ENCODE peak calls at places on chromosomes 13 and 19, in eight cellular contexts. One of them, this sample, is unnamed.

GRCh38 chr19:45958763-45959516 is 14.7 kb downstream of the NOVA2 start:
- DNase-seq in GM23338: no peak
- DNase-seq in AG10803: no peak
- DNase-seq in coronary artery: no peak
- DNase-seq in cardiac fibroblast: peak; percentile 48
- DNase-seq in fibroblast of mammary gland: no peak
- DNase-seq in IMR-90: no peak
- DNase-seq in pancreas: no peak
- DNase-seq in this sample: no peak

GRCh38 chr19:46898731-46899130 is 37.9 kb downstream of the ARHGAP35 start:
- DNase-seq in GM23338: peak; percentile 33
- DNase-seq in AG10803: peak; percentile 61
- DNase-seq in coronary artery: no peak
- DNase-seq in cardiac fibroblast: peak; percentile 69
- DNase-seq in fibroblast of mammary gland: peak; percentile 78
- DNase-seq in IMR-90: peak; percentile 76
- DNase-seq in pancreas: no peak
- DNase-seq in this sample: no peak

GRCh38 chr19:32652893-32653625 is 21.9 kb downstream of the ANKRD27 start:
- DNase-seq in GM23338: no peak
- DNase-seq in AG10803: peak; percentile 40
- DNase-seq in coronary artery: no peak
- DNase-seq in cardiac fibroblast: peak; percentile 15
- DNase-seq in fibroblast of mammary gland: peak; percentile 61
- DNase-seq in IMR-90: peak; percentile 81
- DNase-seq in pancreas: peak; percentile 89
- DNase-seq in this sample: no peak

GRCh38 chr19:34963531-34964406 is at the start of gene ZNF792:
- DNase-seq in GM23338: peak; percentile 88
- DNase-seq in AG10803: peak; percentile 26
- DNase-seq in coronary artery: no peak
- DNase-seq in cardiac fibroblast: peak; percentile 42
- DNase-seq in fibroblast of mammary gland: peak; percentile 18
- DNase-seq in IMR-90: peak; percentile 34
- DNase-seq in pancreas: peak; percentile 88
- DNase-seq in this sample: peak; percentile 11

GRCh38 chr13:23570099-23570926 is at the start of gene TNFRSF19:
- DNase-seq in GM23338: peak; percentile 26
- DNase-seq in AG10803: peak; percentile 88
- DNase-seq in coronary artery: no peak
- DNase-seq in cardiac fibroblast: peak; percentile 65
- DNase-seq in fibroblast of mammary gland: peak; percentile 86
- DNase-seq in IMR-90: peak; percentile 91
- DNase-seq in pancreas: no peak
- DNase-seq in this sample: no peak

GRCh38 chr13:38685974-38686571 is 804 bp upstream of the FREM2 start:
- DNase-seq in GM23338: peak; percentile 85
- DNase-seq in AG10803: no peak
- DNase-seq in coronary artery: no peak
- DNase-seq in cardiac fibroblast: peak; percentile 19
- DNase-seq in fibroblast of mammary gland: peak; percentile 19
- DNase-seq in IMR-90: no peak
- DNase-seq in pancreas: no peak
- DNase-seq in this sample: no peak

GRCh38 chr19:13095393-13095784 is 7.3 kb downstream of the LYL1 start:
- DNase-seq in GM23338: peak; percentile 85
- DNase-seq in AG10803: no peak
- DNase-seq in coronary artery: no peak
- DNase-seq in cardiac fibroblast: no peak
- DNase-seq in fibroblast of mammary gland: no peak
- DNase-seq in IMR-90: no peak
- DNase-seq in pancreas: no peak
- DNase-seq in this sample: no peak

GRCh38 chr19:30069535-30070197 is 127.6 kb downstream of the URI1 start:
- DNase-seq in GM23338: no peak
- DNase-seq in AG10803: no peak
- DNase-seq in coronary artery: peak; percentile 33
- DNase-seq in cardiac fibroblast: no peak
- DNase-seq in fibroblast of mammary gland: no peak
- DNase-seq in IMR-90: no peak
- DNase-seq in pancreas: no peak
- DNase-seq in this sample: no peak

GRCh38 chr13:50576156-50576555 is 267.3 kb downstream of the DLEU7 start:
- DNase-seq in GM23338: no peak
- DNase-seq in AG10803: peak; percentile 20
- DNase-seq in coronary artery: no peak
- DNase-seq in cardiac fibroblast: no peak
- DNase-seq in fibroblast of mammary gland: no peak
- DNase-seq in IMR-90: no peak
- DNase-seq in pancreas: peak; percentile 92
- DNase-seq in this sample: no peak

GRCh38 chr13:27919934-27920676 is at the start of gene PDX1:
- DNase-seq in GM23338: peak; percentile 83
- DNase-seq in AG10803: peak; percentile 1
- DNase-seq in coronary artery: no peak
- DNase-seq in cardiac fibroblast: no peak
- DNase-seq in fibroblast of mammary gland: no peak
- DNase-seq in IMR-90: no peak
- DNase-seq in pancreas: peak; percentile 95
- DNase-seq in this sample: no peak

GRCh38 chr13:48403151-48403631 is 9.7 kb downstream of the LPAR6 start:
- DNase-seq in GM23338: no peak
- DNase-seq in AG10803: peak; percentile 37
- DNase-seq in coronary artery: no peak
- DNase-seq in cardiac fibroblast: peak; percentile 53
- DNase-seq in fibroblast of mammary gland: peak; percentile 45
- DNase-seq in IMR-90: peak; percentile 18
- DNase-seq in pancreas: no peak
- DNase-seq in this sample: no peak

GRCh38 chr19:19539738-19540703 is 2.0 kb downstream of the CILP2 start:
- DNase-seq in GM23338: peak; percentile 98
- DNase-seq in AG10803: peak; percentile 57
- DNase-seq in coronary artery: no peak
- DNase-seq in cardiac fibroblast: peak; percentile 50
- DNase-seq in fibroblast of mammary gland: peak; percentile 63
- DNase-seq in IMR-90: peak; percentile 46
- DNase-seq in pancreas: peak; percentile 77
- DNase-seq in this sample: peak; percentile 67

GRCh38 chr19:2478324-2478755 is 2.4 kb downstream of the GADD45B start:
- DNase-seq in GM23338: peak; percentile 78
- DNase-seq in AG10803: peak; percentile 79
- DNase-seq in coronary artery: no peak
- DNase-seq in cardiac fibroblast: peak; percentile 72
- DNase-seq in fibroblast of mammary gland: peak; percentile 72
- DNase-seq in IMR-90: peak; percentile 64
- DNase-seq in pancreas: peak; percentile 87
- DNase-seq in this sample: peak; percentile 52

GRCh38 chr13:26956532-26957142 is 196.1 kb upstream of the GPR12 start:
- DNase-seq in GM23338: no peak
- DNase-seq in AG10803: no peak
- DNase-seq in coronary artery: no peak
- DNase-seq in cardiac fibroblast: no peak
- DNase-seq in fibroblast of mammary gland: no peak
- DNase-seq in IMR-90: no peak
- DNase-seq in pancreas: no peak
- DNase-seq in this sample: no peak

GRCh38 chr19:7545904-7546303 is 10.4 kb downstream of the PNPLA6 start:
- DNase-seq in GM23338: no peak
- DNase-seq in AG10803: no peak
- DNase-seq in coronary artery: no peak
- DNase-seq in cardiac fibroblast: no peak
- DNase-seq in fibroblast of mammary gland: no peak
- DNase-seq in IMR-90: no peak
- DNase-seq in pancreas: no peak
- DNase-seq in this sample: no peak

GRCh38 chr19:30011051-30011578 is 69.1 kb downstream of the URI1 start:
- DNase-seq in GM23338: peak; percentile 59
- DNase-seq in AG10803: peak; percentile 3
- DNase-seq in coronary artery: no peak
- DNase-seq in cardiac fibroblast: no peak
- DNase-seq in fibroblast of mammary gland: no peak
- DNase-seq in IMR-90: no peak
- DNase-seq in pancreas: no peak
- DNase-seq in this sample: no peak

DNA sequence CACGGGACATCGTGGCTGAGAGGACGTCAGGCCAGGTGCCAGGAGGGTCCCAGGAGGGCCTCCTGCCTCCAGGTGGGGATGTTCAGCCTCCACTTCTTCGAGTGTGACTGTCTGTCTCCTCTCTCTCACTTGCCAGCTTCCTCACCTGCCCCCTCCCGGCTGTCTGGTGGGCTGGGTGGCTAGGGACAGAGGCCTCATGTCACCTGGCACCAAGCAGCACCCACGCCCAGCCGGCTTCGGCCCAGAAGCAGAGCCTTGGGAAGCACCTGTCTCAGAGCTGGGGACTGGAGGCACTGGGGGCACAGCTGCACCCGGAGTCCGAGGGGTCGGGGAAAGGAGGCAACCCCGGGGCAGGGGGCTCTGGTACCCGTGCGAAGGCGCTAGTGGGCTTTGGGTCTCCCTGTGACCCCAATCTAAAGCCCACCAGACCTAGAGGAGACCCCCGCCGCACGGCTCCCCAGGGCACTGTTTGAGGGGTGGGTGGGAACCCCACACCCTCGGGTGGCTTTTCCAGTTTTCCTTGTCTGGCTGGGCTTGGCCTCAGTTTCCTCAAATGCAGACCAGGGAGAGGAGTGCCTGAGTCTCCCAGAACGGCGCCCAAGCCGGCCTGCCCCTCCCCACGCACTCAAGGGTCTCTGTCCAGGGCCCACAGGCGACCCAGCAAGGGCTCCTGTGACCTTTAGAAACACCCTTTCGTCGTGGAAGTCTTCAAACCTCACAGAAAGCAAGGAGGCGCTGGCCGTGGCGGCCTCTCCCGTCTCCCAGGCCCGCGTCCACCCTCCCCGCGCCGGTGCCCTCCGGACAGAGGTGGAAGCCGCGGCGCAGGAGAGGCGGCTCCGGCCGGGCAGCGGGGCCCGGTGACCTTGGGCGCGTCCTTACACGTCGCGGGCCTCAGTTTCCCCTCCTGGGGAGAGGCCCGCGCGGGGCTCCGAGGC is 656 bp upstream of the HCN2 start:
- DNase-seq in GM23338: peak; percentile 39
- DNase-seq in AG10803: no peak
- DNase-seq in coronary artery: no peak
- DNase-seq in cardiac fibroblast: no peak
- DNase-seq in fibroblast of mammary gland: no peak
- DNase-seq in IMR-90: no peak
- DNase-seq in pancreas: peak; percentile 77
- DNase-seq in this sample: no peak
- H3K4me3 ChIP-seq in GM23338: peak overlapping the region; percentile 43
- H3K4me3 ChIP-seq in AG10803: no peak overlapping the region
- H3K4me3 ChIP-seq in coronary artery: peak overlapping the region; percentile 39
- H3K4me3 ChIP-seq in cardiac fibroblast: no peak overlapping the region
- H3K4me3 ChIP-seq in fibroblast of mammary gland: no peak overlapping the region
- H3K4me3 ChIP-seq in IMR-90: no peak overlapping the region
- H3K4me3 ChIP-seq in pancreas: no peak overlapping the region
- H3K4me3 ChIP-seq in this sample: no peak overlapping the region

GRCh38 chr13:46668906-46669525 is 116.0 kb downstream of the LRCH1 start:
- DNase-seq in GM23338: no peak
- DNase-seq in AG10803: no peak
- DNase-seq in coronary artery: no peak
- DNase-seq in cardiac fibroblast: no peak
- DNase-seq in fibroblast of mammary gland: no peak
- DNase-seq in IMR-90: no peak
- DNase-seq in pancreas: no peak
- DNase-seq in this sample: no peak

GRCh38 chr13:46665630-46666482 is 112.9 kb downstream of the LRCH1 start:
- DNase-seq in GM23338: no peak
- DNase-seq in AG10803: no peak
- DNase-seq in coronary artery: no peak
- DNase-seq in cardiac fibroblast: no peak
- DNase-seq in fibroblast of mammary gland: no peak
- DNase-seq in IMR-90: no peak
- DNase-seq in pancreas: no peak
- DNase-seq in this sample: no peak

GRCh38 chr13:46666727-46667456 is 113.9 kb downstream of the LRCH1 start:
- DNase-seq in GM23338: peak; percentile 87
- DNase-seq in AG10803: no peak
- DNase-seq in coronary artery: no peak
- DNase-seq in cardiac fibroblast: no peak
- DNase-seq in fibroblast of mammary gland: no peak
- DNase-seq in IMR-90: no peak
- DNase-seq in pancreas: no peak
- DNase-seq in this sample: no peak

GRCh38 chr13:46668302-46668720 is 115.3 kb downstream of the LRCH1 start:
- DNase-seq in GM23338: no peak
- DNase-seq in AG10803: peak; percentile 91
- DNase-seq in coronary artery: no peak
- DNase-seq in cardiac fibroblast: peak; percentile 93
- DNase-seq in fibroblast of mammary gland: peak; percentile 91
- DNase-seq in IMR-90: peak; percentile 95
- DNase-seq in pancreas: no peak
- DNase-seq in this sample: no peak

DNA sequence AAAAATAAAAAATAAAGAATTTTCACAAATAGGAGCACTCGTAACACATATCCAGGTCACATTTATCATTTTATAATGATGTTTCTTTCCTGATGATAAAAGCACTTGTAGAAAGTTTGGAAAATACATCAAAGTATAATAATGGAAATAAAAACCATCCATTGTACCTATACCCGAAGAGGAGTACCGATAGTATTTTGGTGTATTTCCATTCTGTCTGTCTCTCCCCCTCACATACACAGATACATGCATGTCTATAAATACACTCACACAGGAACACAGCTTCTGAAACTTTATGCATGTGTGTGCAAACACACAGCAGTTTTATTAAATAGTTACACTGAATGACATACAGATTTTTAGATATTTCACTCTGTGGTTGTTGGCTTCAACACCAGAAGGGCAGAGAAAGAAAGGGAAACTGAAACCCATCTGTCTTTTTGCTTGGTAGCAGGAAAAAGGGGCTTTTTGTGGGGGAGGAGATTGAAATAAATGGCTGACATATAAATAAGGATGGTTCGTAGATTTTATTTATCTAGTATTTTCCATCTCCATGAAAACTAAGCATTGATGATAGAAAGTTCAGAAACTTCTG is 114.8 kb downstream of the LRCH1 start:
- DNase-seq in GM23338: no peak
- DNase-seq in AG10803: no peak
- DNase-seq in coronary artery: no peak
- DNase-seq in cardiac fibroblast: no peak
- DNase-seq in fibroblast of mammary gland: peak; percentile 24
- DNase-seq in IMR-90: no peak
- DNase-seq in pancreas: no peak
- DNase-seq in this sample: no peak
- H3K4me3 ChIP-seq in GM23338: no peak overlapping the region
- H3K4me3 ChIP-seq in AG10803: peak overlapping the region; percentile 53
- H3K4me3 ChIP-seq in coronary artery: peak overlapping the region; percentile 32
- H3K4me3 ChIP-seq in cardiac fibroblast: peak overlapping the region; percentile 42
- H3K4me3 ChIP-seq in fibroblast of mammary gland: peak overlapping the region; percentile 34
- H3K4me3 ChIP-seq in IMR-90: peak overlapping the region; percentile 50
- H3K4me3 ChIP-seq in pancreas: no peak overlapping the region
- H3K4me3 ChIP-seq in this sample: peak overlapping the region; percentile 36

GRCh38 chr19:4272894-4273293 is 6.2 kb upstream of the SHD start:
- DNase-seq in GM23338: no peak
- DNase-seq in AG10803: no peak
- DNase-seq in coronary artery: no peak
- DNase-seq in cardiac fibroblast: no peak
- DNase-seq in fibroblast of mammary gland: no peak
- DNase-seq in IMR-90: no peak
- DNase-seq in pancreas: no peak
- DNase-seq in this sample: no peak
- H3K4me3 ChIP-seq in GM23338: no peak overlapping the region
- H3K4me3 ChIP-seq in AG10803: no peak overlapping the region
- H3K4me3 ChIP-seq in coronary artery: no peak overlapping the region
- H3K4me3 ChIP-seq in cardiac fibroblast: no peak overlapping the region
- H3K4me3 ChIP-seq in fibroblast of mammary gland: no peak overlapping the region
- H3K4me3 ChIP-seq in IMR-90: no peak overlapping the region
- H3K4me3 ChIP-seq in pancreas: no peak overlapping the region
- H3K4me3 ChIP-seq in this sample: no peak overlapping the region

GRCh38 chr13:46975173-46975572 is 78.3 kb upstream of the HTR2A start:
- DNase-seq in GM23338: no peak
- DNase-seq in AG10803: no peak
- DNase-seq in coronary artery: no peak
- DNase-seq in cardiac fibroblast: no peak
- DNase-seq in fibroblast of mammary gland: no peak
- DNase-seq in IMR-90: no peak
- DNase-seq in pancreas: no peak
- DNase-seq in this sample: no peak
- H3K4me3 ChIP-seq in GM23338: no peak overlapping the region
- H3K4me3 ChIP-seq in AG10803: no peak overlapping the region
- H3K4me3 ChIP-seq in coronary artery: no peak overlapping the region
- H3K4me3 ChIP-seq in cardiac fibroblast: no peak overlapping the region
- H3K4me3 ChIP-seq in fibroblast of mammary gland: no peak overlapping the region
- H3K4me3 ChIP-seq in IMR-90: no peak overlapping the region
- H3K4me3 ChIP-seq in pancreas: no peak overlapping the region
- H3K4me3 ChIP-seq in this sample: no peak overlapping the region

This sample was measured in effector memory CD4-positive, alpha-beta T cell.